ENCODE peak calls at places on chromosomes 1 and 21, in nine cellular contexts. L, S, Y, H, J, T, F, Z and V are unnamed samples.
A peak's percentile ranks its signal among the peaks of the same experiment; 100 is the strongest.

GRCh38 chr1:115428676-115429075 is 90.6 kb upstream of the NGF start:
- DNase-seq in Y (no peak), T (no peak), Z (no peak), H (no peak), S (peak; percentile 89), L (no peak), F (no peak), J (no peak), V (no peak)

GRCh38 chr1:109113787-109114568 is at the start of gene ELAPOR1:
- DNase-seq in S (peak; percentile 56), J (peak; percentile 56), Y (peak; percentile 62), L (peak; percentile 34), H (peak; percentile 50), Z (peak; percentile 92), T (no peak), F (no peak), V (peak; percentile 70)

GRCh38 chr21:41509206-41509496 is 1.2 kb upstream of the TMPRSS2 start:
- DNase-seq in L (no peak), H (no peak), J (no peak), S (no peak), T (no peak), F (no peak), Y (no peak), Z (no peak), V (no peak)

GRCh38 chr1:217521317-217521716 is 109.6 kb downstream of the GPATCH2 start:
- DNase-seq in T (no peak), S (no peak), F (no peak), Z (no peak), L (no peak), Y (no peak), H (no peak), J (no peak), V (no peak)

GRCh38 chr1:154344977-154345837 is 19.9 kb downstream of the ATP8B2 start:
- DNase-seq in H (peak; percentile 72), T (no peak), L (peak; percentile 49), S (no peak), Y (no peak), Z (peak; percentile 78), F (no peak), J (peak; percentile 63), V (peak; percentile 65)

GRCh38 chr1:67766117-67766978 is 66.9 kb downstream of the GNG12 start:
- DNase-seq in T (peak; percentile 35), F (no peak), Y (no peak), Z (peak; percentile 57), H (peak; percentile 43), J (peak; percentile 46), S (peak; percentile 86), L (peak; percentile 69), V (peak; percentile 67)

GRCh38 chr1:45979074-45979777 is 153.2 kb downstream of the PIK3R3 start:
- DNase-seq in J (no peak), Y (no peak), L (no peak), H (no peak), Z (no peak), F (no peak), T (no peak), S (peak; percentile 65), V (no peak)

GRCh38 chr1:56901720-56902119 is 47.1 kb downstream of the C8A start:
- DNase-seq in L (no peak), H (no peak), Y (no peak), Z (no peak), J (no peak), T (no peak), F (no peak), S (peak; percentile 29), V (no peak)

GRCh38 chr1:218701131-218701530 is 356.0 kb downstream of the TGFB2 start:
- DNase-seq in Y (no peak), S (no peak), J (no peak), T (no peak), L (no peak), H (no peak), Z (no peak), F (no peak), V (no peak)

GRCh38 chr1:157069596-157069995 is 24.1 kb upstream of the ARHGEF11 start:
- DNase-seq in J (no peak), L (no peak), Z (no peak), S (no peak), H (no peak), F (no peak), T (no peak), Y (no peak), V (no peak)

GRCh38 chr1:109773203-109773899 is 9.6 kb upstream of the EPS8L3 start:
- DNase-seq in H (peak; percentile 47), Z (peak; percentile 82), S (peak; percentile 88), L (peak; percentile 63), T (no peak), J (peak; percentile 85), Y (peak; percentile 32), F (peak; percentile 62), V (peak; percentile 92)

GRCh38 chr1:17161137-17161700 is 42.0 kb upstream of the PADI2 start:
- DNase-seq in T (no peak), F (no peak), Z (peak; percentile 11), J (no peak), Y (no peak), H (no peak), S (peak; percentile 45), L (no peak), V (no peak)

GRCh38 chr1:231986631-231987291 is 360.2 kb downstream of the DISC1 start:
- DNase-seq in Z (no peak), Y (no peak), L (no peak), J (peak; percentile 39), S (no peak), F (no peak), T (no peak), H (no peak), V (no peak)

GRCh38 chr1:183417691-183418491 is at the start of gene NMNAT2:
- DNase-seq in F (peak; percentile 48), J (peak; percentile 40), L (peak; percentile 32), Z (no peak), S (peak; percentile 45), T (no peak), Y (no peak), H (no peak), V (peak; percentile 85)

GRCh38 chr1:18913065-18913502 is 10.7 kb upstream of the ALDH4A1 start:
- DNase-seq in S (peak; percentile 72), T (no peak), F (peak; percentile 82), Y (peak; percentile 58), Z (peak; percentile 64), L (peak; percentile 80), H (peak; percentile 74), J (peak; percentile 86), V (peak; percentile 88)

GRCh38 chr1:225710804-225711203 is 57.9 kb upstream of the ENAH start:
- DNase-seq in Z (no peak), S (peak; percentile 74), L (no peak), H (no peak), T (no peak), J (no peak), Y (no peak), F (no peak), V (no peak)

GRCh38 chr1:178532392-178532791 is 19.5 kb downstream of the TEX35 start:
- DNase-seq in S (peak; percentile 72), T (no peak), Y (peak; percentile 43), Z (peak; percentile 74), F (peak; percentile 98), H (peak; percentile 71), L (peak; percentile 86), J (peak; percentile 82), V (peak; percentile 91)

GRCh38 chr1:12541274-12542137 is 76.5 kb downstream of the DHRS3 start:
- DNase-seq in T (no peak), J (peak; percentile 73), Z (no peak), H (no peak), L (no peak), Y (no peak), F (no peak), S (peak; percentile 67), V (no peak)